ENCODE peak calls at places on chromosomes 3 and 15, in six cellular contexts. M is GM12878, A is GM12891, Y is HepG2, R is K562, J is H1. B is an unnamed sample.

GRCh38 chr15:40850576-40851112 is 6.8 kb downstream of the SPINT1 start:
- DNase-seq in J (no peak), A (no peak), Y (peak; percentile 48), M (no peak), R (no peak), B (no peak)

GRCh38 chr3:23324745-23325144 is 121.6 kb downstream of the UBE2E2 start:
- DNase-seq in A (no peak), Y (no peak), J (no peak), M (peak; percentile 12), R (no peak), B (no peak)

GRCh38 chr15:62068071-62068786 is 1.5 kb downstream of the C2CD4A start:
- DNase-seq in M (no peak), J (peak; percentile 71), A (peak; percentile 14), R (peak; percentile 57), Y (peak; percentile 25), B (peak; percentile 17)

GRCh38 chr3:51099794-51100542 is 285.1 kb upstream of the MANF start:
- DNase-seq in J (peak; percentile 67), M (no peak), R (peak; percentile 41), A (no peak), Y (peak; percentile 56), B (no peak)

GRCh38 chr3:189625071-189625470 is 6.1 kb upstream of the TP63 start:
- DNase-seq in J (no peak), A (no peak), M (no peak), Y (no peak), R (no peak), B (no peak)

GRCh38 chr15:65666257-65666656 is 44.5 kb downstream of the SLC24A1 start:
- DNase-seq in A (no peak), J (no peak), R (no peak), M (no peak), Y (no peak), B (no peak)

GRCh38 chr3:169268286-169268776 is 395.2 kb downstream of the MECOM start:
- DNase-seq in J (no peak), M (no peak), A (no peak), Y (no peak), R (no peak), B (no peak)

GRCh38 chr15:37016287-37016686 is 84.1 kb downstream of the MEIS2 start:
- DNase-seq in M (no peak), R (no peak), A (no peak), J (no peak), Y (no peak), B (no peak)

GRCh38 chr15:95259965-95260364 is 1028.6 kb downstream of the MCTP2 start:
- DNase-seq in R (peak; percentile 65), J (no peak), M (no peak), A (no peak), Y (no peak), B (no peak)

GRCh38 chr3:73409405-73409804 is 215.3 kb downstream of the PDZRN3 start:
- DNase-seq in A (no peak), J (no peak), Y (no peak), R (no peak), M (no peak), B (no peak)

GRCh38 chr3:113264741-113265140 is 53.4 kb downstream of the BOC start:
- DNase-seq in M (no peak), R (no peak), J (no peak), A (no peak), Y (no peak), B (no peak)

GRCh38 chr3:30353711-30354467 is 252.5 kb upstream of the TGFBR2 start:
- DNase-seq in Y (no peak), A (no peak), J (no peak), M (peak; percentile 24), R (no peak), B (no peak)
- TF ChIP-seq POLR2A in Y (no peak), A (no peak), J (no peak), M (no peak), R (no peak), B (no peak)

GRCh38 chr3:145869958-145870357 is 291.0 kb downstream of the PLOD2 start:
- DNase-seq in M (peak; percentile 16), Y (no peak), A (no peak), R (no peak), J (no peak), B (no peak)

GRCh38 chr3:145865329-145865904 is 295.6 kb downstream of the PLOD2 start:
- DNase-seq in Y (no peak), R (no peak), A (no peak), J (no peak), M (no peak), B (no peak)

GRCh38 chr3:145864336-145864735 is 296.6 kb downstream of the PLOD2 start:
- DNase-seq in M (no peak), A (no peak), R (no peak), Y (no peak), J (no peak), B (no peak)
- TF ChIP-seq POLR2AphosphoS5 in M (no peak), A (no peak), R (no peak), Y (no peak), J (no peak), B (no peak)

GRCh38 chr3:175985781-175986180 is 1126.6 kb downstream of the NAALADL2 start:
- DNase-seq in Y (no peak), A (no peak), J (no peak), R (no peak), M (no peak), B (no peak)
- TF ChIP-seq TAF1 in Y (no peak), A (no peak), J (no peak), R (no peak), M (no peak), B (no peak)

DNA sequence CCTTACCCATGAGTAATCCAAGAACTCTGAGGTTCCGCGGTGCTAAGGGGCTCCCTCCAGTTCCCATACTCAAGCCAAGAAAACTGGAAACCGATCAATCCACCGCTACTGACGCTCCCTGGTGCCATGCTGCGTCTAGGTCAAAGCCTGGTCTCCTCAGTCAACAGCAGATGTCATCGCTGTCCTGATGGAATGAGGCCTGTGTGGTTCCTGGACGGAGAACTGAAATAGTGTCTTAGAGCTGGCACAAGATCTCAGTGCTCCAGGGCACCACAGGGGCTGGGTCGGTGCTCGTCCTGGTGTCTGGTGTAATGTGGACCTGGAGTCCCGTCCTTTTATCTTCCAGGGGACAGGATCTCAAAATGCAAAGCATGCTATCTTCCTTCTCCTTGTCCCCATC is 373.9 kb upstream of the CFAP20DC start:
- DNase-seq in R (no peak), M (no peak), A (no peak), J (no peak), Y (no peak), B (no peak)
- TF ChIP-seq POLR2A in R (no peak), M (no peak), A (no peak), J (no peak), Y (no peak), B (no peak)

GRCh38 chr15:97521894-97522293 is 438.6 kb upstream of the ARRDC4 start:
- DNase-seq in J (no peak), Y (no peak), M (no peak), R (no peak), A (no peak), B (no peak)
- TF ChIP-seq POLR2AphosphoS5 in J (no peak), Y (no peak), M (no peak), R (no peak), A (no peak), B (no peak)

B was measured in GM12892.